ENCODE peak calls at places on chromosomes 4 and X, in five cellular contexts. C is fibroblast of lung, Q is HCT116, O is GM23338, W is H1. U is an unnamed sample.

GRCh38 chr4:8536467-8536866 is 43.7 kb upstream of the GPR78 start:
- DNase-seq in C (no peak), Q (no peak), O (no peak), W (no peak), U (no peak)

GRCh38 chrX:103051260-103051789 is 12.6 kb downstream of the BEX1 start:
- DNase-seq in C (no peak), Q (no peak), O (no peak), W (no peak), U (no peak)

GRCh38 chr4:26321326-26322276 is 787 bp downstream of the RBPJ start:
- DNase-seq in C (peak), Q (no peak), O (peak), W (peak), U (peak)

GRCh38 chr4:83248486-83248885 is 36.1 kb downstream of the COQ2 start:
- DNase-seq in C (no peak), Q (no peak), O (no peak), W (no peak), U (no peak)

GRCh38 chr4:570754-571153 is 5.3 kb downstream of the TMEM271 start:
- DNase-seq in C (no peak), Q (no peak), O (no peak), W (no peak), U (no peak)

GRCh38 chr4:78687818-78688217 is 88.3 kb upstream of the BMP2K start:
- DNase-seq in C (no peak), Q (no peak), O (no peak), W (no peak), U (no peak)

GRCh38 chr4:38366451-38366850 is 297.5 kb upstream of the KLF3 start:
- DNase-seq in C (peak), Q (no peak), O (no peak), W (no peak), U (no peak)

GRCh38 chr4:139676365-139676764 is 10.7 kb downstream of the MGST2 start:
- DNase-seq in C (no peak), Q (no peak), O (no peak), W (no peak), U (no peak)

GRCh38 chr4:23279377-23279988 is 586.7 kb downstream of the GBA3 start:
- DNase-seq in C (peak), Q (no peak), O (no peak), W (no peak), U (no peak)

GRCh38 chr4:37603070-37603468 is 83.1 kb downstream of the RELL1 start:
- DNase-seq in C (peak), Q (peak), O (peak), W (peak), U (peak)

GRCh38 chr4:164902608-164903007 is 25.6 kb downstream of the APELA start:
- DNase-seq in C (no peak), Q (no peak), O (no peak), W (no peak), U (no peak)

GRCh38 chrX:4878642-4879041 is 1165.2 kb upstream of the PRKX start:
- DNase-seq in C (no peak), Q (no peak), O (no peak), W (no peak), U (no peak)

GRCh38 chr4:103091601-103092223 is 7.9 kb downstream of the BDH2 start:
- DNase-seq in C (peak), Q (peak), O (peak), W (no peak), U (peak)

GRCh38 chr4:13544556-13545393 is 467 bp upstream of the NKX3-2 start:
- DNase-seq in C (peak), Q (peak), O (peak), W (peak), U (peak)

GRCh38 chr4:145609494-145610427 is 9.4 kb upstream of the MMAA start:
- DNase-seq in C (peak), Q (peak), O (peak), W (peak), U (peak)

GRCh38 chr4:83043801-83044407 is 8.9 kb downstream of the COPS4 start:
- DNase-seq in C (peak), Q (no peak), O (no peak), W (no peak), U (no peak)

GRCh38 chrX:52363247-52363883 is 5.5 kb upstream of the XAGE2 start:
- DNase-seq in C (peak), Q (peak), O (peak), W (no peak), U (peak)

GRCh38 chrX:13341491-13342101 is 21.7 kb upstream of the ATXN3L start:
- DNase-seq in C (no peak), Q (no peak), O (peak), W (no peak), U (peak)

GRCh38 chr4:56730097-56730496 is 49.0 kb upstream of the HOPX start:
- DNase-seq in C (no peak), Q (no peak), O (no peak), W (no peak), U (no peak)

GRCh38 chr4:157572291-157572690 is 351.8 kb downstream of the GRIA2 start:
- DNase-seq in C (no peak), Q (no peak), O (no peak), W (no peak), U (no peak)

GRCh38 chr4:173494013-173494970 is 35.7 kb downstream of the HAND2 start:
- DNase-seq in C (peak), Q (peak), O (peak), W (peak), U (peak)
- TF ChIP-seq EZH2 in C (no peak), Q (no peak), O (peak), W (peak), U (peak)

DNA sequence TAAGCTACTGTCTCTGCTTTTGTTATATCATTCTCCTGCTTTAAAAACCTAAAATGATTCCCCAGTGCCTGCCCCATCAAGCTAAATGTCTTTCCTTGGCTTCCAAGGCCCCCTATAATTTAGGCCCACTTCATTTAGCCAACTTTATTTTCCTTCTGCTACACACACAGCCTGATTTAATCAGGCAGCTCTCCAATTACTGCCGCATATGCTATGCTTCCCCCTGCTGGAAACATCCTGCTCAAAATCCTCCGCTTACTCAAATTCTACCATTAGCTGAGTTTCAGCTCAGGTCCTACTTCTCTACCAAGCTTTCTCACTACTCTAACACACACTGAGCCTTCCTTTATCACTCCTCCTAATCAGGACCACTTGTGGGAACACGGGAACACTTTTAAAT is 17.0 kb downstream of the LAMP2 start:
- DNase-seq in C (peak), Q (no peak), O (peak), W (peak), U (peak)
- TF ChIP-seq CTCF in C (peak), Q (peak), O (peak), W (peak), U (peak)

DNA sequence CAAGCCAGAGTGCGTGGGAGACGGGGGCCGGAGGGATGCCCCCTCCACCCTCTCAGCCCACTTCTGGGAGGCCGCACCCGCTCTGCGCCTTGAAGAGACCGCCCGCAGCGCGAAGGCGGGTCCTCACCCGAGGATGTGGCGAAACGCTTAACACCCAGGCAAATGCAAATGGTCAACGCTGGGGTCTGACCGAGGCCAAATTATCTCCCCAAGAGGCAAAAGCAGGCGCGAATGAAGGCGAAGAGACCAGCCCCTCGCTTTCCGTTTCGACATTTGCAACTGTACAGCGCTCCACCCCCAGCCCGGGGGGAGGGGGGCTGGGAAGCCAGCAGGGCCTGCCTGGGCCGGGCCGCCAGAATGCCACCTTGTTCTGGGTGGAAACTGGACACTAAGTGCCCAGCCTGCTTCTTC is 137.7 kb upstream of the ZIC3 start:
- DNase-seq in C (no peak), Q (no peak), O (peak), W (peak), U (no peak)
- TF ChIP-seq EZH2 in C (peak), Q (no peak), O (no peak), W (no peak), U (no peak)

GRCh38 chrX:81168391-81168790 is 33.3 kb downstream of the HMGN5 start:
- DNase-seq in C (no peak), Q (no peak), O (no peak), W (no peak), U (no peak)

DNA sequence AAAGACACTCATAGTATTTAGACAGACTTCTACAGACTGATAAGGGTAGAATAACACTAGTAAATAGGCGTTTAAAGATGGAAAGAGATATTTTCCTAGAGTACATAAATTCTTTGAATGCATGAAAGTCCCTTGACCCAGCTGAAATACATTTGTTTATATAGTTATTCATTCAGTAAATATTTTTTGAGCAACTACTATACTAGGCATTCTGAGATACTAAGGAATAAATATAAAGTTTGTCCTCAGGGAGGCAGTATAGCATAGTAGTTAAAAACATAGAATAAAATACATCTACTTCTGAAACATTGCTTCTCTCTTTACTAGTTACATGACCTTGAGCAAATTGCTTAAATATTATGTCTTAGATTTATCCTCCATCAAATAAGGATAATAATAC is 27.4 kb downstream of the HMGN5 start:
- DNase-seq in C (peak), Q (no peak), O (peak), W (no peak), U (peak)
- TF ChIP-seq CTCF in C (no peak), Q (no peak), O (no peak), W (no peak), U (no peak)

GRCh38 chr4:112510468-112511293 is 5.3 kb downstream of the NEUROG2 start:
- DNase-seq in C (no peak), Q (no peak), O (peak), W (peak), U (no peak)
- TF ChIP-seq EZH2 in C (peak), Q (no peak), O (peak), W (no peak), U (peak)

GRCh38 chr4:147597561-147597960 is 19.6 kb upstream of the TMEM184C start:
- DNase-seq in C (no peak), Q (no peak), O (no peak), W (no peak), U (no peak)

GRCh38 chr4:147594107-147594506 is 23.1 kb upstream of the TMEM184C start:
- DNase-seq in C (no peak), Q (no peak), O (peak), W (no peak), U (no peak)

GRCh38 chr4:147596976-147597375 is 20.2 kb upstream of the TMEM184C start:
- DNase-seq in C (peak), Q (no peak), O (no peak), W (no peak), U (peak)

GRCh38 chr4:147599206-147599605 is 18.0 kb upstream of the TMEM184C start:
- DNase-seq in C (no peak), Q (no peak), O (no peak), W (no peak), U (no peak)

GRCh38 chr4:147596377-147596776 is 20.8 kb upstream of the TMEM184C start:
- DNase-seq in C (peak), Q (peak), O (no peak), W (no peak), U (peak)
- TF ChIP-seq CTCF in C (peak), Q (peak), O (peak), W (no peak), U (no peak)

GRCh38 chrX:135421537-135421931 is 210 bp upstream of the SMIM10L2A start:
- DNase-seq in C (peak), Q (peak), O (peak), W (peak), U (peak)

GRCh38 chrX:135420831-135421230 is 913 bp upstream of the SMIM10L2A start:
- DNase-seq in C (no peak), Q (no peak), O (no peak), W (no peak), U (no peak)

GRCh38 chrX:135424469-135424868 is 2.7 kb downstream of the SMIM10L2A start:
- DNase-seq in C (no peak), Q (no peak), O (no peak), W (no peak), U (no peak)

GRCh38 chrX:135425026-135425425 is 3.3 kb downstream of the SMIM10L2A start:
- DNase-seq in C (no peak), Q (no peak), O (no peak), W (no peak), U (no peak)

DNA sequence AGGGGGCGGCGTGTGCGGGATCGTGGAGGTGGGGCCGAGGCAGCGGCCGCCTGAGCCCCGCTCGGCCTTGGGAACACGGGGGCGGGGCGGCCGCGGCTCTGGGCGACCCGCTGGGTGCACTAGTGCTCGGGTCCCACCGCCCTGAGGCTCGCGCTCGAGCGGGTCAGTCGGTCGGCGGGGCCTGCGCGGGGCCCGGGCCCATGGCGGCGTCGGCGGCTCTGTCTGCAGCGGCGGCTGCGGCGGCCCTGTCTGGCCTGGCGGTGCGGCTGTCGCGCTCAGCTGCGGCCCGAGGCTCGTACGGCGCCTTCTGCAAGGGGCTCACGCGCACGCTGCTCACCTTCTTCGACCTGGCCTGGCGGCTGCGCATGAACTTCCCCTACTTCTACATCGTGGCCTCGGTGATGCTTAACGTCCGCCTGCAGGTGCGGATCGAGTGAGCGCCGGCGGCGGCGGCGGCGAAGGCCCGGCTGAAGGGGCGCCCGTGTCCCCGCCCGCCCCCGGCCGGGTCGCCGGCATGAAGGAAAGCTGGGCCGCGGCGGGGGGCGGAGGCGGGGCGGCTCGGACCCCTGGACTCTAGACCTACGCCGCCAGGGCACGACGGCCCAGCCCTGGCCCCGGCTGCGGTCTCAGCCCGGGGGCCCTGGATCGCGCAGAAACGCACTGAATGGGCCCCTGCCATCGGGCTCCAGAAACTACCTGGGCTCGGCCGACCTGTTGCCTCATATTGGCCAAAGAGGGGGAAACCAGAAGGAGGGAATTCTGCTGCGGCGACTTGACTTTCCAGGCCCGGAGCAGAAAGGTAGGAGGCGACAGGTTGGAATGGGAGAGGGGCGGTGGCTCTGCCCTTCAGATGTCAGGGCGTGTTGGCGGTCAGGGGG is at the start of gene SMIM10L2A:
- DNase-seq in C (no peak), Q (no peak), O (no peak), W (peak), U (no peak)
- TF ChIP-seq EZH2 in C (no peak), Q (no peak), O (no peak), W (no peak), U (no peak)

GRCh38 chrX:88425739-88426138 is 321.3 kb upstream of the CPXCR1 start:
- DNase-seq in C (no peak), Q (no peak), O (peak), W (no peak), U (peak)
- TF ChIP-seq CTCF in C (no peak), Q (no peak), O (peak), W (no peak), U (no peak)

GRCh38 chr4:169485791-169486742 is 126.3 kb downstream of the NEK1 start:
- DNase-seq in C (peak), Q (peak), O (peak), W (peak), U (peak)
- TF ChIP-seq EZH2 in C (no peak), Q (no peak), O (no peak), W (no peak), U (no peak)

DNA sequence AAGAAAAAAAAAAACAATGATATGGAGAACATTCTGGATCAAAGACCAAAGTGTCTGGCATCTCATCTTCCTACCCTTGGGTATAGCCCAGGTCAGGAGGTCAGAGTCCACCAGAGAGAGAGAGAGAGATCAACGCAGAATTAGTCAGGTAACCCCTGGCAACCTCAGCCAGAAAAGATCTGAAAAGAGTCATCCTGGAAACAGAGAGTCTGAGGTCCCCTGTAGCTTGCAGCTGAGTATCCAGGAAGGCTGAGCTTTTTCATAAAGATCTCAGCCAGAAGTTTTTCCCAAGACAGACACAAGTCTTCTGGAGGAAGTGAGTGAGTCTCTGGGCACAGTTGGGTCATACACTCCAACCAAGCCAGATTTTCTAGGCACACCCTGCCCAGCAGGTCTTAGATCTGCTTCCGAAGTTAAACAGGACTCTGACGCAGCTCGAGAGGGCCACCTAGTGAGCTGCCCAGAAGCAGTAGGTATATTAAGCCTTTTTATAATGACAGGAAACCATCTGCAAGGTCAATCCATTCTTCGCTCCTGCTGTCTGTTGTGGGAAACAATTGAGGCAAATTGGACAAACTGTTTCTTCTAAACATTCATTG is 35.7 kb downstream of the ACE2 start:
- DNase-seq in C (peak), Q (peak), O (peak), W (peak), U (peak)
- TF ChIP-seq CTCF in C (peak), Q (peak), O (peak), W (peak), U (peak)